ENCODE peak calls at places on chromosome 1, in five cellular contexts. M, G, L, Q and D are unnamed samples.

GRCh38 chr1:45493116-45493697 is 2.2 kb upstream of the TESK2 start:
- DNase-seq in M (peak), G (no peak), L (no peak), Q (no peak), D (peak)

GRCh38 chr1:43565600-43566360 is 35.1 kb downstream of the PTPRF start:
- DNase-seq in M (peak), L (peak), Q (peak), G (peak), D (peak)

GRCh38 chr1:220813013-220813412 is 26.3 kb downstream of the MTARC1 start:
- DNase-seq in M (no peak), G (no peak), Q (no peak), L (no peak), D (no peak)

GRCh38 chr1:2443285-2444137 is 31.1 kb upstream of the PEX10 start:
- DNase-seq in M (no peak), L (no peak), Q (no peak), G (no peak), D (no peak)

GRCh38 chr1:162023547-162024501 is at the start of gene OLFML2B:
- DNase-seq in Q (peak), M (peak), G (peak), L (peak), D (peak)

GRCh38 chr1:43036932-43037331 is 78.3 kb upstream of the SLC2A1 start:
- DNase-seq in M (no peak), Q (no peak), G (no peak), L (no peak), D (no peak)

GRCh38 chr1:173444757-173445156 is 32.4 kb upstream of the PRDX6 start:
- DNase-seq in Q (no peak), L (no peak), G (no peak), M (no peak), D (no peak)

GRCh38 chr1:60162941-60163340 is 89.4 kb upstream of the C1orf87 start:
- DNase-seq in Q (no peak), G (no peak), L (no peak), M (no peak), D (no peak)

GRCh38 chr1:18279713-18280074 is 172.1 kb downstream of the IGSF21 start:
- DNase-seq in M (no peak), Q (no peak), G (no peak), L (peak), D (no peak)

GRCh38 chr1:149936992-149937705 is 470 bp upstream of the MTMR11 start:
- DNase-seq in Q (no peak), G (no peak), M (no peak), L (peak), D (peak)
- TF ChIP-seq CTCF in Q (no peak), G (no peak), M (no peak), L (no peak), D (no peak)

GRCh38 chr1:111471012-111471411 is 2.8 kb upstream of the C1orf162 start:
- DNase-seq in Q (no peak), G (peak), L (no peak), M (peak), D (no peak)
- H3K4me3 ChIP-seq in Q (no peak), G (no peak), L (no peak), M (no peak), D (no peak)

GRCh38 chr1:89633103-89633744 is at the start of gene LRRC8C:
- DNase-seq in M (peak), G (peak), L (peak), Q (peak), D (peak)
- TF ChIP-seq CTCF in M (no peak), G (no peak), L (no peak), Q (no peak), D (no peak)

GRCh38 chr1:156126701-156127534 is 12.4 kb downstream of the LMNA start:
- DNase-seq in Q (no peak), L (peak), G (peak), M (no peak), D (peak)

GRCh38 chr1:156130578-156130942 is 16.0 kb downstream of the LMNA start:
- DNase-seq in Q (no peak), M (peak), G (no peak), L (no peak), D (no peak)

GRCh38 chr1:156128749-156129682 is 14.5 kb downstream of the LMNA start:
- DNase-seq in L (no peak), M (no peak), Q (peak), G (peak), D (peak)

GRCh38 chr1:156126043-156126700 is 11.7 kb downstream of the LMNA start:
- DNase-seq in L (peak), Q (peak), M (peak), G (peak), D (peak)

DNA sequence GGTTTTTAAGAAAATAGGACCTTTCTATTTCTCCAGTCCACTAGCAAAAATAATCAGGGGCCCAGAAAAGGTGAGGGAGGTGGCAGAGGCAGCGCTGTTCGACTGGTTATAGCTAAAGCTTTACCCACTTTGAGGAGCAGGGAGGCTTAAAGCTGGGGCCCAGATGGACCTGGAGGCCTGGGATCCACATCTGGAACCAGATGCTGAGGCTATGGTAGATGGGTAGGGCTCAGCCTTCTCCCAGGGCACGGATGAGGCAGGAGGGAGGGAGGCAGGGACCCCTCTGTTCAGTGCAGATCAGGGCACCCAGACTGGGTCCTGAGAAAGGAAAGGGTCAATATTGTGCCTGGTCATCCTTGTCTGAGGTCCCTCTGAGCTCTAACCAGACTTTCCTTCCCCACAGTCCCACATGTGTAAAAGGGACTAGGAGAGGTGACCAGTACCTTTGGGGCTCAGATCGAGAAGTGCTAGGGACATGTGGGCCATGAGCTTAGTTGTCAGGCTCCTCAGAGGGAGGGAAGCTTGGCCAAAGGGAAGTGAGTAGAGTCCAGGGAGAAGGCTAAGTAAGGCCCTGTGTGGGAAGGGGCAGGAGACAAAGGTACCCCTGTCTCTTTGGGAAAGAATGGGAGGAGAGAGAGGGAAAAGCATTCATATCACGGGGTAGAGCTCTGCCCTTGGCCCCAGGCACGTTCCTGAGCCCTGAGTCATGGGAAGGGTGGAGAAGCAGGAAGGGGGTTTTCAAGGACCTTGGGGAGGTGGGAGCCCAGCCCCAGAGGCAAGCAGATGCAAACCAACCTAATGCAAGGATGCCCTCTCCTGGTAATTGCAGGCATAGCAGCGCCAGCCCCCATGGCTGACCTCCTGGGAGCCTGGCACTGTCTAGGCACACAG is 15.4 kb downstream of the LMNA start:
- DNase-seq in Q (peak), M (peak), L (peak), G (peak), D (peak)
- H3K4me3 ChIP-seq in Q (peak), M (no peak), L (no peak), G (peak), D (peak)